ENCODE peak calls at places on chromosomes 13 and 19, in five cellular contexts. S, P, X, T and U are unnamed samples.

GRCh38 chr13:28531195-28531955 is 36.4 kb upstream of the FLT1 start:
- DNase-seq in P (peak), X (peak), T (peak), S (no peak), U (no peak)

GRCh38 chr13:112651306-112651705 is 38.5 kb upstream of the ATP11A start:
- DNase-seq in X (peak), P (no peak), S (no peak), T (no peak), U (no peak)

GRCh38 chr13:113152894-113153809 is 5.3 kb upstream of the PROZ start:
- DNase-seq in S (no peak), T (peak), X (peak), P (no peak), U (no peak)

GRCh38 chr19:2631213-2631821 is 71.2 kb downstream of the GNG7 start:
- DNase-seq in T (no peak), S (no peak), X (peak), P (peak), U (peak)

GRCh38 chr13:95713651-95714050 is 36.7 kb downstream of the DNAJC3 start:
- DNase-seq in S (no peak), P (peak), X (peak), T (no peak), U (no peak)

GRCh38 chr19:17326595-17326966 is 8.1 kb downstream of the ANO8 start:
- DNase-seq in T (no peak), X (no peak), P (no peak), S (no peak), U (no peak)

GRCh38 chr13:43693639-43694038 is 93.1 kb downstream of the ENOX1 start:
- DNase-seq in S (no peak), P (no peak), X (no peak), T (no peak), U (no peak)

GRCh38 chr13:20151612-20152011 is 9.2 kb downstream of the GJA3 start:
- DNase-seq in S (no peak), P (no peak), X (no peak), T (no peak), U (no peak)

GRCh38 chr13:24452044-24452443 is 60.5 kb downstream of the PARP4 start:
- DNase-seq in P (no peak), S (no peak), T (no peak), X (no peak), U (no peak)

GRCh38 chr19:52214241-52214640 is 24.4 kb downstream of the PPP2R1A start:
- DNase-seq in T (no peak), X (no peak), S (no peak), P (peak), U (no peak)

GRCh38 chr13:51004918-51005460 is 95.4 kb downstream of the RNASEH2B start:
- DNase-seq in P (no peak), T (no peak), X (no peak), S (no peak), U (no peak)

GRCh38 chr19:34308381-34309367 is 54.3 kb downstream of the GARRE1 start:
- DNase-seq in X (peak), T (no peak), S (no peak), P (no peak), U (peak)

GRCh38 chr19:46225558-46226004 is 4.0 kb upstream of the IGFL1 start:
- DNase-seq in P (peak), T (peak), S (no peak), X (peak), U (no peak)

GRCh38 chr13:52414051-52414450 is 8.1 kb upstream of the THSD1 start:
- DNase-seq in T (no peak), P (no peak), S (no peak), X (no peak), U (no peak)

GRCh38 chr19:18593367-18594095 is 4.9 kb downstream of the REX1BD start:
- DNase-seq in P (no peak), X (no peak), S (no peak), T (peak), U (no peak)

GRCh38 chr19:2072757-2073551 is 21.9 kb upstream of the MKNK2 start:
- DNase-seq in P (no peak), X (no peak), T (no peak), S (no peak), U (no peak)

GRCh38 chr19:17109962-17110598 is 34.5 kb downstream of the MYO9B start:
- DNase-seq in P (no peak), S (no peak), X (no peak), T (peak), U (peak)

GRCh38 chr19:7168941-7169340 is 99.4 kb downstream of the ZNF557 start:
- DNase-seq in P (peak), S (no peak), X (no peak), T (no peak), U (no peak)

GRCh38 chr13:65856464-65856863 is 1373.7 kb downstream of the PCDH9 start:
- DNase-seq in X (peak), P (peak), T (no peak), S (no peak), U (no peak)

DNA sequence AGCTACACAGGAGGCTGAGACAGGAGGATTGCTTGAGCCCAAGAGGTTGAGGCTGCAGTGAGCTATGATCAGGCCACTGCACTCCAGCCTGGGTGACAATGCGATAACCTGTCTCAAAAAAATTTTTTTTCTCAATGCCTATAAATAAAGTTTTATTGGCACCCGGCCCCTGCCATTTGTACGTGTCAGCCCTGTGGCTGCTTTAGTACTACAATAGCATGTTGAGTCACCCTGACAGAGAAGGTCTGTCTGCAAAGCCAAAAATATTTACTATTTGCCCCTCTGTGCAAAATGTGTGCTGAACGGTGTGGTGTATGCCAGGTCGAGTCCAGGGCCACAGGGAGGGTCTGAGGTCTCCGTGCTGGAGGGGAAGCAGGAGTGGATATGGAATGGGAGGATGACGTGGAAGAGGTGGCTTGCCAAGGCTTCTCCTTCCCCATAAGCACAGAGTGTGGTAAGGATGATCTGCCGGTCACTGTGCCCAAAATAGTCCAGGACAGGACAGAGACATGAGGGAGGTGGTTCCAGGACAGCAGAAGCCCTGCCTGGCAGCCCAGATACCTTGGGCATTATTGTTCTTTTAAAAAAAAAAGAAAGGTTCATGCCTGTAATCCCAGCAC is 10.0 kb downstream of the NMRK2 start:
- DNase-seq in T (no peak), S (no peak), X (peak), P (no peak), U (no peak)
- TF ChIP-seq CTCF in T (no peak), S (no peak), X (no peak), P (no peak), U (no peak)

DNA sequence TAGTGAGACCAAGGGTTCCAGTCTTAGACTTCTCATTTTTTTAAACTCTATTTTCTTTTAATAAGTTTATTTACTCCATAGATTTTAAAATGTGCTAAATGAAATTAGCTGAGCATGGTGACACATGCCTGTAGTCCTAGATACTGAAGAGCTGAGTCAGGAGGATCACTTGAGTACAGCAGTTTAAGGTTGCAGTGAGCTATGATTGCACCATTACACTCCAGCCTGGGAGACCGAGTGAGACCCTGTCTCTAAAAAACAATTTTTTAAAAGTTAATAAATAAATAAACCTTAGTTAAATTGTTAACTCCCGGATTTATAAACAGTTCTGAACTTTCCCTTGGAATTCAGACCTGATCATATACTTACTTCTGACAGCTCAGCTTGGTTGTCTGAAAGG is 32.5 kb downstream of the PCDH20 start:
- DNase-seq in P (no peak), S (no peak), T (no peak), X (no peak), U (no peak)
- H3K4me3 ChIP-seq in P (no peak), S (no peak), T (no peak), X (no peak), U (no peak)

GRCh38 chr13:73131247-73131646 is 72.4 kb downstream of the KLF5 start:
- DNase-seq in X (no peak), T (no peak), P (no peak), S (no peak), U (no peak)
- TF ChIP-seq CTCF in X (no peak), T (no peak), P (no peak), S (no peak), U (no peak)

GRCh38 chr13:80074811-80075210 is 266.1 kb downstream of the SPRY2 start:
- DNase-seq in S (no peak), P (no peak), T (no peak), X (no peak), U (no peak)
- H3K4me3 ChIP-seq in S (no peak), P (no peak), T (no peak), X (no peak), U (no peak)

GRCh38 chr19:50330365-50331078 is 1.3 kb upstream of the KCNC3 start:
- DNase-seq in X (peak), S (no peak), P (peak), T (peak), U (no peak)

GRCh38 chr19:50327461-50328256 is 1.5 kb downstream of the KCNC3 start:
- DNase-seq in P (no peak), S (no peak), T (no peak), X (no peak), U (no peak)

GRCh38 chr19:50327013-50327412 is 2.2 kb downstream of the KCNC3 start:
- DNase-seq in P (no peak), X (no peak), S (no peak), T (no peak), U (no peak)

GRCh38 chr19:50329146-50329925 is at the start of gene KCNC3:
- DNase-seq in S (peak), P (peak), X (peak), T (peak), U (peak)

DNA sequence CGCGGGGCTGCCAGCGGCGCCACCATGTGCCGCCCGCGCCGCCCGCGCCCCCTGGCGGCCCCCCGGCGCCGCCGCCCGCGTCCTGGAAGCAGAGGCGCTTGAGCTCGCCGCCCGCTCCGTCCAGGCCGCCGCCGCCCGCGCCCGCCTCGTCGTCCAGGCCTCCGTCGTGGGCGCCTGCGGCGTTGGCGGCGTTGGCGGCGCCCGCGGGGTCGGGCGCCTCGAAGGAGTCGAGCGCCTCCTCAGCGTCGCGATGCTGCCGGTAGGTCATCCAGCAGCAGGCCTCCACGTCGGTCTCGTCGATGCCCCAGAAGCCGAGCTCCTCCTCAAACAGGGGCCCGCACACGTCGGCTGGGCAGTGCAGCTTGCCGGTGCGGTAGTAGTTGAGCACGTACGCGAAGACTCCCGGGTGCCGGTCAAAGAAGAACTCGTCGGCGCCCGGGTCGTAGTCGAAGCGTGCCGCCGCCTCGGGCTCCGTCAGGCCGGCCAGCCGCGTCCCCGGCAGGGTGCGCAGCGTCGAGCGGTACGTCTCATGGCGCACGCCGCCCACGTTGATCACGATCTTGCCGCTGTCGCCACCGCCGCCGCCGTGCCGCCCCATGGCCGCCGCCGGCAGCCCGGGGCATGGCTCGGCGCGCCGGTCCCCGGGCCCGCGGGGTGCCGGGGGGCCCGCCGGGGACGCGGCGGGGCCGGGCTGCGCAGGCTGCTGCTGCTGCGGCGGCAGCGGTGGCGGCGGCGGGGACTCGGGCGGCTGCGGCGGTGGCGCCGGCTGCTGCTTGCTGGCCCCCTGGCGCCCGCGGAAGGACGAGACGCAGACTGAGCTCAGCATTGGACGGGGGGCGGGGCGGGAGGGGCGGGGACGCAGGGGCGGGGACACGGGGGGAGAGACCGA is 676 bp downstream of the KCNC3 start:
- DNase-seq in T (no peak), S (no peak), X (peak), P (no peak), U (no peak)
- TF ChIP-seq CTCF in T (peak), S (no peak), X (no peak), P (no peak), U (peak)

GRCh38 chr13:33827152-33827551 is 9.2 kb downstream of the RFC3 start:
- DNase-seq in S (no peak), P (no peak), T (no peak), X (no peak), U (no peak)
- H3K4me3 ChIP-seq in S (no peak), P (no peak), T (no peak), X (no peak), U (no peak)

GRCh38 chr13:97883356-97883755 is 70.1 kb upstream of the IPO5 start:
- DNase-seq in S (no peak), P (peak), T (no peak), X (peak), U (no peak)
- TF ChIP-seq CTCF in S (no peak), P (no peak), T (no peak), X (no peak), U (no peak)

GRCh38 chr19:41376241-41376997 is at the start of gene TMEM91:
- DNase-seq in X (peak), P (no peak), T (peak), S (no peak), U (no peak)
- H3K4me3 ChIP-seq in X (peak), P (peak), T (peak), S (peak), U (peak)